ENCODE peak calls at places on chromosomes 6 and 20, in five cellular contexts. V is fibroblast of pulmonary artery; S is stimulated activated naive CD8-positive, alpha-beta T cell treated with anti-CD3 and anti-CD28 coated beads, Interleukin-15, Interleukin-2, amounts not matched to agents 100 U/mL and 50 U/mL, for 24 hours; W is ACHN; H is COR-L47. E is an unnamed sample.
A peak's percentile ranks its signal among the peaks of the same experiment; 100 is the strongest.

GRCh38 chr6:140346461-140346860 is 972.0 kb upstream of the CITED2 start:
- DNase-seq in V (peak; percentile 67), S (no peak), W (no peak), H (no peak), E (peak; percentile 47)

GRCh38 chr20:5448449-5449118 is 131.8 kb upstream of the PROKR2 start:
- DNase-seq in V (peak; percentile 60), S (peak; percentile 65), W (peak; percentile 38), H (peak; percentile 21), E (peak; percentile 29)

GRCh38 chr6:76885861-76886301 is 577.4 kb downstream of the HTR1B start:
- DNase-seq in V (peak; percentile 39), S (no peak), W (no peak), H (no peak), E (peak; percentile 57)

GRCh38 chr6:134245041-134245440 is 72.9 kb downstream of the SGK1 start:
- DNase-seq in V (peak; percentile 77), S (no peak), W (no peak), H (no peak), E (peak; percentile 69)

GRCh38 chr6:142946924-142947701 is 2.1 kb upstream of the HIVEP2 start:
- DNase-seq in V (peak; percentile 79), S (peak; percentile 88), W (peak; percentile 76), H (no peak), E (peak; percentile 79)

GRCh38 chr6:15283986-15284361 is 38.1 kb downstream of the JARID2 start:
- DNase-seq in V (peak; percentile 41), S (no peak), W (no peak), H (no peak), E (peak; percentile 72)

GRCh38 chr20:43925786-43926185 is 11.1 kb downstream of the TOX2 start:
- DNase-seq in V (peak; percentile 50), S (no peak), W (no peak), H (no peak), E (no peak)

GRCh38 chr6:132511159-132511835 is 1.6 kb downstream of the STX7 start:
- DNase-seq in V (no peak), S (no peak), W (peak; percentile 22), H (no peak), E (no peak)

GRCh38 chr6:33737267-33738026 is 9.3 kb downstream of the IP6K3 start:
- DNase-seq in V (no peak), S (no peak), W (no peak), H (no peak), E (no peak)

GRCh38 chr6:42271834-42272805 is 54.5 kb upstream of the MRPS10 start:
- DNase-seq in V (no peak), S (no peak), W (no peak), H (no peak), E (no peak)

GRCh38 chr20:3843490-3843889 is 3.1 kb upstream of the MAVS start:
- DNase-seq in V (peak; percentile 55), S (peak; percentile 14), W (peak; percentile 50), H (no peak), E (peak; percentile 53)

GRCh38 chr6:89840538-89840937 is 10.9 kb downstream of the CASP8AP2 start:
- DNase-seq in V (peak; percentile 49), S (no peak), W (no peak), H (no peak), E (peak; percentile 40)

GRCh38 chr20:45008521-45009049 is 42.3 kb downstream of the STK4 start:
- DNase-seq in V (no peak), S (no peak), W (no peak), H (no peak), E (no peak)

GRCh38 chr6:45724511-45724910 is 291.1 kb downstream of the CLIC5 start:
- DNase-seq in V (peak; percentile 86), S (no peak), W (no peak), H (no peak), E (peak; percentile 80)

GRCh38 chr6:68559716-68560115 is 75.4 kb upstream of the ADGRB3 start:
- DNase-seq in V (peak; percentile 1), S (no peak), W (no peak), H (peak; percentile 85), E (peak; percentile 67)

GRCh38 chr20:24669701-24670100 is 200.3 kb downstream of the SYNDIG1 start:
- DNase-seq in V (no peak), S (no peak), W (no peak), H (no peak), E (no peak)

GRCh38 chr6:15663057-15663638 is 320 bp upstream of the DTNBP1 start:
- DNase-seq in V (peak; percentile 63), S (no peak), W (peak; percentile 67), H (no peak), E (peak; percentile 57)

GRCh38 chr6:11013671-11014070 is 30.4 kb downstream of the ELOVL2 start:
- DNase-seq in V (no peak), S (no peak), W (no peak), H (no peak), E (no peak)

GRCh38 chr6:168962886-168963285 is 290.8 kb downstream of the THBS2 start:
- DNase-seq in V (peak; percentile 45), S (no peak), W (no peak), H (no peak), E (no peak)

GRCh38 chr6:142886431-142887170 is 58.4 kb downstream of the HIVEP2 start:
- DNase-seq in V (peak; percentile 72), S (no peak), W (peak; percentile 62), H (no peak), E (peak; percentile 67)

GRCh38 chr6:168181316-168181715 is 102.3 kb upstream of the FRMD1 start:
- DNase-seq in V (no peak), S (no peak), W (no peak), H (no peak), E (no peak)

GRCh38 chr20:20611165-20611564 is 101.3 kb downstream of the RALGAPA2 start:
- DNase-seq in V (no peak), S (no peak), W (no peak), H (peak; percentile 9), E (no peak)